ENCODE peak calls at places on chromosomes 1 and 21, in five cellular contexts. D, V, F, K and Q are unnamed samples.

GRCh38 chr1:186812560-186812959 is 16.2 kb upstream of the PLA2G4A start:
- DNase-seq in F (no peak), K (peak; percentile 94), V (no peak), D (no peak), Q (no peak)

GRCh38 chr1:154961497-154962237 is at the start of gene PYGO2:
- DNase-seq in D (peak; percentile 91), V (peak; percentile 82), K (peak; percentile 78), F (peak; percentile 64), Q (peak; percentile 73)

GRCh38 chr1:180401999-180402398 is 100.4 kb downstream of the ACBD6 start:
- DNase-seq in K (no peak), F (no peak), V (no peak), D (no peak), Q (no peak)

GRCh38 chr1:151416231-151416630 is 16.9 kb downstream of the PSMB4 start:
- DNase-seq in V (no peak), K (peak; percentile 89), D (no peak), F (no peak), Q (no peak)

GRCh38 chr1:214640431-214641213 is 37.6 kb downstream of the CENPF start:
- DNase-seq in K (no peak), F (no peak), D (no peak), V (no peak), Q (no peak)

GRCh38 chr1:180096584-180097318 is 57.9 kb upstream of the QSOX1 start:
- DNase-seq in F (no peak), K (no peak), D (no peak), V (no peak), Q (no peak)

GRCh38 chr21:35738342-35738961 is 321.9 kb downstream of the SETD4 start:
- DNase-seq in D (no peak), K (peak; percentile 45), V (no peak), F (no peak), Q (no peak)

GRCh38 chr1:5819391-5820025 is 172.7 kb downstream of the NPHP4 start:
- DNase-seq in V (no peak), F (no peak), K (no peak), D (no peak), Q (no peak)

GRCh38 chr1:13794231-13795187 is 94.5 kb downstream of the PRDM2 start:
- DNase-seq in V (no peak), F (no peak), K (no peak), D (no peak), Q (no peak)

GRCh38 chr1:112589766-112590165 is 29.2 kb downstream of the ST7L start:
- DNase-seq in D (no peak), V (no peak), K (no peak), F (no peak), Q (no peak)

GRCh38 chr1:222390181-222390580 is 157.7 kb downstream of the HHIPL2 start:
- DNase-seq in F (no peak), D (no peak), V (no peak), K (peak; percentile 21), Q (no peak)

GRCh38 chr1:30242722-30243465 is 480.5 kb downstream of the MATN1 start:
- DNase-seq in K (no peak), F (peak; percentile 69), D (no peak), V (no peak), Q (no peak)

GRCh38 chr1:204220217-204220616 is 6.4 kb upstream of the GOLT1A start:
- DNase-seq in D (no peak), V (no peak), K (no peak), F (no peak), Q (no peak)

GRCh38 chr1:153612755-153613331 is at the start of gene S100A16:
- DNase-seq in V (peak; percentile 82), D (no peak), K (peak; percentile 56), F (no peak), Q (no peak)

GRCh38 chr1:174746024-174746808 is 253.5 kb upstream of the CACYBP start:
- DNase-seq in D (no peak), F (no peak), V (no peak), K (no peak), Q (no peak)

GRCh38 chr1:153357076-153357852 is 390 bp upstream of the S100A9 start:
- DNase-seq in K (no peak), D (no peak), V (no peak), F (no peak), Q (no peak)

GRCh38 chr21:41678944-41679343 is 87.9 kb downstream of the RIPK4 start:
- DNase-seq in F (peak; percentile 52), V (peak; percentile 72), D (no peak), K (peak; percentile 98), Q (no peak)

GRCh38 chr1:244273845-244274619 is 177.7 kb downstream of the ADSS2 start:
- DNase-seq in F (no peak), K (peak; percentile 99), V (peak; percentile 82), D (no peak), Q (no peak)

GRCh38 chr1:92485374-92486250 is 1.1 kb downstream of the GFI1 start:
- DNase-seq in V (no peak), D (peak; percentile 52), F (peak; percentile 67), K (peak; percentile 33), Q (peak; percentile 86)

GRCh38 chr1:32334864-32335618 is 992 bp downstream of the MARCKSL1 start:
- DNase-seq in V (peak; percentile 75), F (peak; percentile 55), K (peak; percentile 45), D (peak; percentile 57), Q (peak; percentile 58)

GRCh38 chr1:150902751-150903150 is 15.8 kb downstream of the CTXND2 start:
- DNase-seq in F (no peak), D (no peak), V (no peak), K (no peak), Q (no peak)

GRCh38 chr1:167554028-167554779 is 642 bp upstream of the CREG1 start:
- DNase-seq in F (no peak), V (peak; percentile 20), K (no peak), D (no peak), Q (no peak)

GRCh38 chr1:9249534-9250335 is 15.2 kb downstream of the H6PD start:
- DNase-seq in D (peak; percentile 61), K (peak; percentile 59), F (no peak), V (peak; percentile 70), Q (no peak)